ENCODE peak calls at places on chromosomes 16 and 17, in six cellular contexts. K is substantia nigra; D is T-helper 1 cell; U is HAP-1; S is GM23338; P is stimulated activated CD8-positive, alpha-beta memory T cell treated with anti-CD3 and anti-CD28 coated beads, Interleukin-7, amount 100 ng/mL, for 24 hours. Q is an unnamed sample.
A peak's percentile ranks its signal among the peaks of the same experiment; 100 is the strongest.

GRCh38 chr17:72388765-72389473 is 268.1 kb downstream of the SOX9 start:
- DNase-seq in K (no peak), D (no peak), U (no peak), S (no peak), P (no peak), Q (peak; percentile 14)

GRCh38 chr17:50542795-50543774 is 3.9 kb upstream of the SPATA20 start:
- DNase-seq in K (no peak), D (no peak), U (peak; percentile 49), S (no peak), P (no peak), Q (no peak)

GRCh38 chr17:75703591-75703990 is 17.7 kb upstream of the ITGB4 start:
- DNase-seq in K (no peak), D (no peak), U (no peak), S (no peak), P (no peak), Q (no peak)

GRCh38 chr17:79340286-79340685 is 265.7 kb downstream of the ENGASE start:
- DNase-seq in K (no peak), D (no peak), U (no peak), S (no peak), P (no peak), Q (no peak)

GRCh38 chr17:57531648-57532486 is 213.2 kb downstream of the CCDC182 start:
- DNase-seq in K (no peak), D (no peak), U (no peak), S (no peak), P (no peak), Q (no peak)

GRCh38 chr16:88504489-88505404 is 51.7 kb downstream of the ZFPM1 start:
- DNase-seq in K (no peak), D (no peak), U (no peak), S (no peak), P (no peak), Q (no peak)

GRCh38 chr17:2262146-2262587 is 41.4 kb downstream of the SMG6 start:
- DNase-seq in K (no peak), D (no peak), U (no peak), S (no peak), P (no peak), Q (no peak)

GRCh38 chr17:31472137-31472536 is 80.7 kb downstream of the RAB11FIP4 start:
- DNase-seq in K (peak; percentile 29), D (no peak), U (no peak), S (no peak), P (no peak), Q (no peak)

GRCh38 chr17:73419896-73420295 is 108.1 kb upstream of the CDC42EP4 start:
- DNase-seq in K (no peak), D (no peak), U (no peak), S (no peak), P (no peak), Q (peak; percentile 44)

GRCh38 chr16:79874391-79874790 is 273.9 kb upstream of the MAF start:
- DNase-seq in K (no peak), D (no peak), U (no peak), S (no peak), P (no peak), Q (no peak)

GRCh38 chr16:69057400-69058378 is 47.8 kb upstream of the HAS3 start:
- DNase-seq in K (no peak), D (no peak), U (no peak), S (no peak), P (no peak), Q (no peak)

GRCh38 chr17:70479779-70480178 is 310.4 kb downstream of the KCNJ2 start:
- DNase-seq in K (no peak), D (no peak), U (no peak), S (no peak), P (no peak), Q (no peak)

GRCh38 chr17:9268546-9268945 is 247.2 kb downstream of the NTN1 start:
- DNase-seq in K (no peak), D (no peak), U (no peak), S (no peak), P (no peak), Q (peak; percentile 46)

GRCh38 chr16:65414284-65414984 is 292.6 kb upstream of the CDH11 start:
- DNase-seq in K (no peak), D (no peak), U (no peak), S (no peak), P (no peak), Q (no peak)

GRCh38 chr17:79633154-79633553 is 22.3 kb upstream of the RBFOX3 start:
- DNase-seq in K (no peak), D (no peak), U (no peak), S (no peak), P (no peak), Q (peak; percentile 66)

GRCh38 chr17:54277868-54278267 is 455.1 kb downstream of the KIF2B start:
- DNase-seq in K (no peak), D (no peak), U (no peak), S (no peak), P (no peak), Q (no peak)

GRCh38 chr16:89119161-89119621 is 25.5 kb downstream of the ACSF3 start:
- DNase-seq in K (no peak), D (no peak), U (no peak), S (no peak), P (no peak), Q (peak; percentile 77)

GRCh38 chr16:68229431-68230175 is 6.3 kb downstream of the ESRP2 start:
- DNase-seq in K (no peak), D (peak; percentile 40), U (peak; percentile 63), S (peak; percentile 73), P (no peak), Q (no peak)

GRCh38 chr17:18039535-18040286 is 503 bp downstream of the GID4 start:
- DNase-seq in K (no peak), D (peak; percentile 30), U (peak; percentile 53), S (peak; percentile 63), P (no peak), Q (peak; percentile 87)

GRCh38 chr17:2621241-2621640 is 27.8 kb downstream of the PAFAH1B1 start:
- DNase-seq in K (no peak), D (no peak), U (no peak), S (no peak), P (no peak), Q (no peak)

GRCh38 chr17:21502301-21502700 is 126.1 kb downstream of the KCNJ12 start:
- DNase-seq in K (no peak), D (no peak), U (no peak), S (no peak), P (no peak), Q (no peak)

GRCh38 chr17:2214887-2215615 is 88.5 kb downstream of the SMG6 start:
- DNase-seq in K (no peak), D (no peak), U (no peak), S (no peak), P (no peak), Q (no peak)

GRCh38 chr16:55569025-55569424 is 2.5 kb downstream of the CAPNS2 start:
- DNase-seq in K (no peak), D (no peak), U (no peak), S (no peak), P (no peak), Q (no peak)

Q was measured in posterior vena cava.